ENCODE peak calls at places on chromosomes 5 and 9, in ten cellular contexts. W is activated CD8-positive, alpha-beta T cell treated with anti-CD3 and anti-CD28 coated beads, Interleukin-2, amount 10 ng/mL, durations not matched to agents 7 days and 5 days; H is choroid plexus epithelial cell; Q is tibial nerve; K is NCI-H2029 treated with DMSO at 0.1 percent for 48 hours; Z is GM04504; U is PC-9; N is DMS153; L is amniotic stem cell; D is NCI-H774. M is an unnamed sample.

GRCh38 chr9:97980479-97980803 is 2.7 kb upstream of the ANP32B start:
- DNase-seq in W (no peak), H (no peak), Q (no peak), K (no peak), Z (no peak), U (no peak), N (no peak), L (no peak), D (no peak), M (peak; percentile 89)

GRCh38 chr9:91188719-91189590 is 172.8 kb downstream of the AUH start:
- DNase-seq in W (no peak), H (no peak), Q (no peak), K (no peak), Z (no peak), U (no peak), N (no peak), L (no peak), D (no peak), M (no peak)

GRCh38 chr5:31442253-31442820 is 89.6 kb downstream of the DROSHA start:
- DNase-seq in W (no peak), H (no peak), Q (no peak), K (no peak), Z (no peak), U (no peak), N (no peak), L (no peak), D (no peak), M (no peak)

GRCh38 chr5:150303660-150304411 is 1.1 kb upstream of the ARSI start:
- DNase-seq in W (no peak), H (no peak), Q (no peak), K (no peak), Z (no peak), U (no peak), N (no peak), L (no peak), D (no peak), M (no peak)

GRCh38 chr5:61394078-61394701 is 62.1 kb downstream of the ZSWIM6 start:
- DNase-seq in W (no peak), H (no peak), Q (no peak), K (no peak), Z (no peak), U (no peak), N (no peak), L (no peak), D (no peak), M (no peak)

GRCh38 chr5:15664961-15665360 is 165.0 kb downstream of the FBXL7 start:
- DNase-seq in W (no peak), H (peak; percentile 58), Q (no peak), K (no peak), Z (no peak), U (no peak), N (no peak), L (no peak), D (no peak), M (no peak)

GRCh38 chr9:113481176-113481805 is 17.8 kb downstream of the RGS3 start:
- DNase-seq in W (no peak), H (no peak), Q (no peak), K (peak; percentile 68), Z (no peak), U (no peak), N (peak; percentile 15), L (no peak), D (peak; percentile 71), M (peak; percentile 52)

GRCh38 chr9:120928720-120929389 is 2.3 kb upstream of the TRAF1 start:
- DNase-seq in W (peak; percentile 81), H (peak; percentile 45), Q (peak; percentile 59), K (peak; percentile 13), Z (no peak), U (no peak), N (peak; percentile 52), L (no peak), D (peak; percentile 71), M (peak; percentile 84)

GRCh38 chr9:18268381-18268780 is 205.6 kb upstream of the ADAMTSL1 start:
- DNase-seq in W (no peak), H (peak; percentile 26), Q (no peak), K (no peak), Z (no peak), U (no peak), N (no peak), L (no peak), D (no peak), M (no peak)

GRCh38 chr9:134395002-134395517 is 68.8 kb downstream of the RXRA start:
- DNase-seq in W (no peak), H (no peak), Q (no peak), K (no peak), Z (no peak), U (no peak), N (no peak), L (no peak), D (no peak), M (no peak)